ENCODE peak calls at places on chromosomes 4 and X, in seven cellular contexts. One of them, this sample, is unnamed.

GRCh38 chr4:14994242-14994641 is 8.0 kb upstream of the CPEB2 start:
- DNase-seq in prostate gland: no peak
- DNase-seq in BJ: no peak
- DNase-seq in cardiac muscle cell: no peak
- DNase-seq in fibroblast of lung: peak; percentile 41
- DNase-seq in cardiac fibroblast: peak; percentile 70
- DNase-seq in WERI-Rb-1: no peak
- DNase-seq in this sample: peak; percentile 17

GRCh38 chrX:138127314-138127713 is 561.4 kb downstream of the ZIC3 start:
- DNase-seq in WERI-Rb-1: no peak
- DNase-seq in cardiac muscle cell: no peak
- DNase-seq in prostate gland: no peak
- DNase-seq in cardiac fibroblast: peak; percentile 2
- DNase-seq in BJ: no peak
- DNase-seq in fibroblast of lung: peak; percentile 59
- DNase-seq in this sample: peak; percentile 38

GRCh38 chr4:8081621-8082516 is 76.7 kb downstream of the ABLIM2 start:
- DNase-seq in prostate gland: no peak
- DNase-seq in cardiac fibroblast: no peak
- DNase-seq in cardiac muscle cell: no peak
- DNase-seq in WERI-Rb-1: no peak
- DNase-seq in fibroblast of lung: no peak
- DNase-seq in BJ: no peak
- DNase-seq in this sample: no peak

GRCh38 chr4:40923326-40924095 is 173.8 kb downstream of the NSUN7 start:
- DNase-seq in prostate gland: no peak
- DNase-seq in WERI-Rb-1: no peak
- DNase-seq in BJ: no peak
- DNase-seq in fibroblast of lung: no peak
- DNase-seq in cardiac fibroblast: no peak
- DNase-seq in cardiac muscle cell: no peak
- DNase-seq in this sample: no peak

GRCh38 chrX:103310592-103311400 is at the start of gene BEX2:
- DNase-seq in prostate gland: peak; percentile 85
- DNase-seq in cardiac fibroblast: peak; percentile 9
- DNase-seq in cardiac muscle cell: peak; percentile 92
- DNase-seq in fibroblast of lung: peak; percentile 17
- DNase-seq in BJ: no peak
- DNase-seq in WERI-Rb-1: peak; percentile 78
- DNase-seq in this sample: no peak

GRCh38 chrX:52424658-52425057 is 55.8 kb downstream of the XAGE2 start:
- DNase-seq in WERI-Rb-1: no peak
- DNase-seq in fibroblast of lung: peak; percentile 45
- DNase-seq in cardiac fibroblast: peak; percentile 67
- DNase-seq in BJ: no peak
- DNase-seq in cardiac muscle cell: no peak
- DNase-seq in prostate gland: no peak
- DNase-seq in this sample: peak; percentile 37

GRCh38 chr4:7781361-7781760 is 158.3 kb downstream of the AFAP1 start:
- DNase-seq in cardiac muscle cell: peak; percentile 54
- DNase-seq in BJ: peak; percentile 39
- DNase-seq in cardiac fibroblast: peak; percentile 78
- DNase-seq in WERI-Rb-1: no peak
- DNase-seq in fibroblast of lung: peak; percentile 84
- DNase-seq in prostate gland: no peak
- DNase-seq in this sample: peak; percentile 82

GRCh38 chr4:135508006-135508714 is 1306.6 kb upstream of the PABPC4L start:
- DNase-seq in cardiac fibroblast: peak; percentile 90
- DNase-seq in BJ: peak; percentile 9
- DNase-seq in fibroblast of lung: peak; percentile 93
- DNase-seq in cardiac muscle cell: no peak
- DNase-seq in prostate gland: no peak
- DNase-seq in WERI-Rb-1: no peak
- DNase-seq in this sample: no peak

GRCh38 chr4:24594887-24595286 is 10.5 kb upstream of the DHX15 start:
- DNase-seq in cardiac muscle cell: no peak
- DNase-seq in prostate gland: no peak
- DNase-seq in fibroblast of lung: peak; percentile 56
- DNase-seq in WERI-Rb-1: no peak
- DNase-seq in cardiac fibroblast: peak; percentile 46
- DNase-seq in BJ: no peak
- DNase-seq in this sample: no peak

GRCh38 chrX:130994671-130995070 is 63.5 kb upstream of the ARHGAP36 start:
- DNase-seq in fibroblast of lung: no peak
- DNase-seq in prostate gland: no peak
- DNase-seq in BJ: no peak
- DNase-seq in cardiac fibroblast: peak; percentile 17
- DNase-seq in cardiac muscle cell: peak; percentile 72
- DNase-seq in WERI-Rb-1: peak; percentile 24
- DNase-seq in this sample: peak; percentile 0

GRCh38 chr4:94525993-94526740 is 74.4 kb downstream of the PDLIM5 start:
- DNase-seq in fibroblast of lung: peak; percentile 77
- DNase-seq in cardiac muscle cell: no peak
- DNase-seq in WERI-Rb-1: no peak
- DNase-seq in prostate gland: no peak
- DNase-seq in BJ: peak; percentile 61
- DNase-seq in cardiac fibroblast: peak; percentile 53
- DNase-seq in this sample: peak; percentile 82

GRCh38 chr4:149645790-149646189 is 169.9 kb downstream of the IQCM start:
- DNase-seq in cardiac muscle cell: no peak
- DNase-seq in BJ: no peak
- DNase-seq in WERI-Rb-1: peak; percentile 16
- DNase-seq in fibroblast of lung: no peak
- DNase-seq in prostate gland: no peak
- DNase-seq in cardiac fibroblast: no peak
- DNase-seq in this sample: no peak

GRCh38 chr4:84750260-84750955 is 167.5 kb downstream of the CDS1 start:
- DNase-seq in cardiac fibroblast: peak; percentile 74
- DNase-seq in prostate gland: peak; percentile 16
- DNase-seq in WERI-Rb-1: no peak
- DNase-seq in cardiac muscle cell: peak; percentile 66
- DNase-seq in fibroblast of lung: peak; percentile 44
- DNase-seq in BJ: no peak
- DNase-seq in this sample: peak; percentile 52

GRCh38 chrX:131763674-131764073 is 219.8 kb downstream of the OR13H1 start:
- DNase-seq in BJ: no peak
- DNase-seq in cardiac fibroblast: no peak
- DNase-seq in fibroblast of lung: peak; percentile 65
- DNase-seq in WERI-Rb-1: peak; percentile 85
- DNase-seq in cardiac muscle cell: no peak
- DNase-seq in prostate gland: no peak
- DNase-seq in this sample: peak; percentile 17

GRCh38 chr4:40909363-40909876 is 159.7 kb downstream of the NSUN7 start:
- DNase-seq in prostate gland: no peak
- DNase-seq in WERI-Rb-1: no peak
- DNase-seq in BJ: no peak
- DNase-seq in fibroblast of lung: peak; percentile 90
- DNase-seq in cardiac muscle cell: no peak
- DNase-seq in cardiac fibroblast: peak; percentile 82
- DNase-seq in this sample: peak; percentile 58

GRCh38 chr4:22515145-22515887 is 550 bp downstream of the ADGRA3 start:
- DNase-seq in cardiac muscle cell: peak; percentile 83
- DNase-seq in prostate gland: peak; percentile 73
- DNase-seq in cardiac fibroblast: peak; percentile 63
- DNase-seq in BJ: no peak
- DNase-seq in WERI-Rb-1: peak; percentile 77
- DNase-seq in fibroblast of lung: peak; percentile 78
- DNase-seq in this sample: peak; percentile 52

GRCh38 chr4:76373919-76374552 is 46.9 kb downstream of the CCDC158 start:
- DNase-seq in fibroblast of lung: peak; percentile 34
- DNase-seq in cardiac fibroblast: peak; percentile 82
- DNase-seq in prostate gland: peak; percentile 28
- DNase-seq in WERI-Rb-1: no peak
- DNase-seq in cardiac muscle cell: no peak
- DNase-seq in BJ: peak; percentile 4
- DNase-seq in this sample: peak; percentile 19

GRCh38 chr4:3766207-3766790 is at the start of gene ADRA2C:
- DNase-seq in prostate gland: no peak
- DNase-seq in WERI-Rb-1: peak; percentile 73
- DNase-seq in fibroblast of lung: peak; percentile 30
- DNase-seq in cardiac muscle cell: peak; percentile 77
- DNase-seq in cardiac fibroblast: no peak
- DNase-seq in BJ: no peak
- DNase-seq in this sample: peak; percentile 25
- H3K4me3 ChIP-seq in prostate gland: peak within 1 kb of the TSS; percentile 35
- H3K4me3 ChIP-seq in WERI-Rb-1: peak within 1 kb of the TSS; percentile 21
- H3K4me3 ChIP-seq in fibroblast of lung: peak within 1 kb of the TSS; percentile 45
- H3K4me3 ChIP-seq in cardiac muscle cell: peak within 1 kb of the TSS; percentile 26
- H3K4me3 ChIP-seq in cardiac fibroblast: no peak within 1 kb of the TSS
- H3K4me3 ChIP-seq in BJ: peak within 1 kb of the TSS; percentile 25
- H3K4me3 ChIP-seq in this sample: peak within 1 kb of the TSS; percentile 36

DNA sequence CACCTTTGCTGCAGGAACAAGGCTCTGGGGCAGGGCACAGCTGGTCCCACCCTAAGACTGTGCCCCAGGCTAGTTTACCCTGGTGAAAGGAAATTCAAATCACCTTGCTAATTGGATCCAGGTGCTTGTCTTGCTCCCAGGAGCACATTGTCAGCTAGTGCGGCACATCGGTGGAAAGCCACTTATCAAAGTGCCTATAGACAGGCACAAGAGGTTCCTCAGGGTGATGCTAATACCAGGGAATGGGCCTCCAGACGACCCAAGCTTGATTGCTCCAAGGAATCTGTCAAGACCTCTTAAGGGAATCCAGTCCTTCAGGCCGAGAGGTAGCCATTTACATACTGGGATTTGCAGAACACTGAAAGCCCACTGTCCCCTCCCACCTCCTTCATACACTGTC is 64.5 kb upstream of the PRPS1 start:
- DNase-seq in BJ: no peak
- DNase-seq in prostate gland: no peak
- DNase-seq in cardiac fibroblast: no peak
- DNase-seq in cardiac muscle cell: no peak
- DNase-seq in WERI-Rb-1: no peak
- DNase-seq in fibroblast of lung: no peak
- DNase-seq in this sample: no peak
- H3K4me3 ChIP-seq in BJ: no peak overlapping the region
- H3K4me3 ChIP-seq in prostate gland: no peak overlapping the region
- H3K4me3 ChIP-seq in cardiac fibroblast: no peak overlapping the region
- H3K4me3 ChIP-seq in cardiac muscle cell: no peak overlapping the region
- H3K4me3 ChIP-seq in WERI-Rb-1: no peak overlapping the region
- H3K4me3 ChIP-seq in fibroblast of lung: no peak overlapping the region
- H3K4me3 ChIP-seq in this sample: no peak overlapping the region

GRCh38 chr4:26287748-26288147 is 33.1 kb upstream of the RBPJ start:
- DNase-seq in cardiac muscle cell: no peak
- DNase-seq in prostate gland: no peak
- DNase-seq in fibroblast of lung: no peak
- DNase-seq in BJ: no peak
- DNase-seq in cardiac fibroblast: no peak
- DNase-seq in WERI-Rb-1: no peak
- DNase-seq in this sample: no peak
- H3K4me3 ChIP-seq in cardiac muscle cell: no peak overlapping the region
- H3K4me3 ChIP-seq in prostate gland: no peak overlapping the region
- H3K4me3 ChIP-seq in fibroblast of lung: no peak overlapping the region
- H3K4me3 ChIP-seq in BJ: no peak overlapping the region
- H3K4me3 ChIP-seq in cardiac fibroblast: no peak overlapping the region
- H3K4me3 ChIP-seq in WERI-Rb-1: no peak overlapping the region
- H3K4me3 ChIP-seq in this sample: no peak overlapping the region

DNA sequence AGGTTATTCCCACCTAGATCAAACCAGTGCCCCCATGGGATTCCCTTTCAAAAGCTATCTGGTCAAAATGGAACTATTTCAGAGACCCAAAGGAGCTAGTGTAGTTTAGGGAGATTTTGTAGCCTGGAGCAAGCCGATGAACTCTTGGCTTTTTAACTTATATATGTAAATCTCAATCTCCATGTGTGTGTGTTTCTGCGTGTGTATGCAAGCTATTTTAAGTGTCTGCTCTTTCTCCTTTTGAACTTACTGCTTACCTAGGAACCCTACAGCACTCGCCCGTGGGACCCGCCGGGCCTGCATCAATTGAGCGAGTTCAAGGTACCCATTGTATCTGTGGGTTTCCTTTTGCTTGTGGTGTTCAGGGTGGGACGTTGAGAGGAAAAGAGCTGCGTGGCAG is 10.4 kb downstream of the CSTF2 start:
- DNase-seq in cardiac muscle cell: no peak
- DNase-seq in prostate gland: no peak
- DNase-seq in WERI-Rb-1: no peak
- DNase-seq in fibroblast of lung: no peak
- DNase-seq in BJ: no peak
- DNase-seq in cardiac fibroblast: no peak
- DNase-seq in this sample: no peak
- H3K4me3 ChIP-seq in cardiac muscle cell: no peak overlapping the region
- H3K4me3 ChIP-seq in prostate gland: no peak overlapping the region
- H3K4me3 ChIP-seq in WERI-Rb-1: no peak overlapping the region
- H3K4me3 ChIP-seq in fibroblast of lung: no peak overlapping the region
- H3K4me3 ChIP-seq in BJ: no peak overlapping the region
- H3K4me3 ChIP-seq in cardiac fibroblast: no peak overlapping the region
- H3K4me3 ChIP-seq in this sample: no peak overlapping the region

GRCh38 chrX:153740631-153741222 is 16.1 kb downstream of the ABCD1 start:
- DNase-seq in fibroblast of lung: no peak
- DNase-seq in prostate gland: no peak
- DNase-seq in cardiac muscle cell: no peak
- DNase-seq in BJ: no peak
- DNase-seq in cardiac fibroblast: no peak
- DNase-seq in WERI-Rb-1: no peak
- DNase-seq in this sample: no peak
- H3K4me3 ChIP-seq in fibroblast of lung: no peak overlapping the region
- H3K4me3 ChIP-seq in prostate gland: no peak overlapping the region
- H3K4me3 ChIP-seq in cardiac muscle cell: no peak overlapping the region
- H3K4me3 ChIP-seq in BJ: no peak overlapping the region
- H3K4me3 ChIP-seq in cardiac fibroblast: no peak overlapping the region
- H3K4me3 ChIP-seq in WERI-Rb-1: no peak overlapping the region
- H3K4me3 ChIP-seq in this sample: no peak overlapping the region

DNA sequence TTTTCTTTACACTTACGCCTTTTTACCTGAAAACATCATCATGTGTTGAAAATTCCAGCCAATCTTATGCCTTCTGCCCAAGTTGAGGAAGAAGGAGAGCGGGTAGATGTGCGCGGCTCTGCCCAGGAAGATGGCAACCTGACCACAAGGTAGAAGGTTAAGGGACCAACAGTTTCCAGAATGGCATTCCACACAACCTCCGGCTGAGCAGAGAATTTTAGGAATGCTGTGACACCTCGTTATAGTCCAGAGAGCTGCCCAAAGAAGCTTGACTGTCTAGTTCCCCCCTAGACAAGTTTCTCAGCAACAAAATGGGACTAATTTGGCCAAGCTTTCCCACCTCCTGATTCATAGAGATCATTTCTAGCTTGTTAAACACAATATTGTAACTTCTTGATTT is 75.1 kb downstream of the CHST7 start:
- DNase-seq in cardiac fibroblast: no peak
- DNase-seq in WERI-Rb-1: no peak
- DNase-seq in BJ: no peak
- DNase-seq in fibroblast of lung: no peak
- DNase-seq in cardiac muscle cell: no peak
- DNase-seq in prostate gland: no peak
- DNase-seq in this sample: no peak
- H3K4me3 ChIP-seq in cardiac fibroblast: no peak overlapping the region
- H3K4me3 ChIP-seq in WERI-Rb-1: no peak overlapping the region
- H3K4me3 ChIP-seq in BJ: no peak overlapping the region
- H3K4me3 ChIP-seq in fibroblast of lung: no peak overlapping the region
- H3K4me3 ChIP-seq in cardiac muscle cell: no peak overlapping the region
- H3K4me3 ChIP-seq in prostate gland: no peak overlapping the region
- H3K4me3 ChIP-seq in this sample: no peak overlapping the region

DNA sequence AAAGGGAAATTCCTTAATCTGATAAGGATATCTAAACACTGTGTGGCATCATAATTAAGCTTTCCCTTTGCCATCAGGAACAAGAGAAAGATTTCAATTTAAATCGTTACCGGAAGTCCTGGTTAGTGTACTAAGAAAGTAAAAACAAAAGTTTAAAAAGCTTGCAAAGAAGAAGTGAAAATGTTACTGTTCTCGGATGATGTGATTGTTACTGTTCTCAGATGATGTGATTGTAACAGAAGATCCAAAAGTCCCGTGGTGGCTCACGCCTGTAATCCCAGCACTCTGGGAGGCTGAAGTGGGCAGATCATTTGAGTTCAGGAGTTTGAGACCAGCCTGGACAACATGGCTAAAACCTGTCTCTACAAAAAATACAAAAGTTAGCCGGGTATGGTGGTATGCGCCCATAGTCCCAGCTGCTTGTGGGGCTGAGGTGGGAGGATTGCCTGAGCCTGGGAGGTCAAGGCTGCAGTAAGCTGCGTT is 62.5 kb downstream of the RGS12 start:
- DNase-seq in fibroblast of lung: no peak
- DNase-seq in cardiac fibroblast: no peak
- DNase-seq in cardiac muscle cell: no peak
- DNase-seq in prostate gland: no peak
- DNase-seq in WERI-Rb-1: no peak
- DNase-seq in BJ: no peak
- DNase-seq in this sample: no peak
- H3K4me3 ChIP-seq in fibroblast of lung: no peak overlapping the region
- H3K4me3 ChIP-seq in cardiac fibroblast: no peak overlapping the region
- H3K4me3 ChIP-seq in cardiac muscle cell: no peak overlapping the region
- H3K4me3 ChIP-seq in prostate gland: no peak overlapping the region
- H3K4me3 ChIP-seq in WERI-Rb-1: no peak overlapping the region
- H3K4me3 ChIP-seq in BJ: no peak overlapping the region
- H3K4me3 ChIP-seq in this sample: no peak overlapping the region

This sample was measured in AG10803.